ENCODE peak calls at places on chromosomes 1 and 21, in five cellular contexts. R is neuronal stem cell, C is H1, B is mesenchymal stem cell, U is trophoblast cell. E is an unnamed sample.

GRCh38 chr1:87212431-87213125 is 116.1 kb upstream of the LMO4 start:
- DNase-seq in R (no peak), C (no peak), B (no peak), U (no peak), E (no peak)

GRCh38 chr1:22708777-22709176 is 1.9 kb upstream of the EPHB2 start:
- DNase-seq in R (no peak), C (no peak), B (no peak), U (no peak), E (no peak)

GRCh38 chr1:32724678-32725594 is 22.4 kb upstream of the SYNC start:
- DNase-seq in R (no peak), C (no peak), B (peak), U (peak), E (peak)

GRCh38 chr1:53967409-53968124 is 21.4 kb downstream of the LRRC42 start:
- DNase-seq in R (no peak), C (no peak), B (no peak), U (no peak), E (no peak)

GRCh38 chr1:33985656-33986055 is 121.8 kb downstream of the HMGB4 start:
- DNase-seq in R (no peak), C (no peak), B (no peak), U (no peak), E (no peak)

GRCh38 chr21:40717008-40717407 is 129.9 kb downstream of the DSCAM start:
- DNase-seq in R (no peak), C (no peak), B (no peak), U (no peak), E (no peak)

GRCh38 chr1:208231929-208232360 is 12.2 kb downstream of the PLXNA2 start:
- DNase-seq in R (no peak), C (no peak), B (peak), U (no peak), E (no peak)

GRCh38 chr1:205983925-205984725 is 19.1 kb downstream of the RAB7B start:
- DNase-seq in R (peak), C (no peak), B (peak), U (peak), E (peak)

GRCh38 chr1:42684139-42684538 is 1.9 kb downstream of the YBX1 start:
- DNase-seq in R (no peak), C (no peak), B (peak), U (no peak), E (no peak)

GRCh38 chr1:35832515-35832914 is 24.7 kb downstream of the AGO4 start:
- DNase-seq in R (no peak), C (no peak), B (no peak), U (no peak), E (no peak)

GRCh38 chr1:218472885-218473284 is 127.7 kb downstream of the TGFB2 start:
- DNase-seq in R (no peak), C (no peak), B (no peak), U (no peak), E (no peak)

GRCh38 chr21:45112371-45112770 is 38.0 kb downstream of the ADARB1 start:
- DNase-seq in R (no peak), C (no peak), B (no peak), U (no peak), E (no peak)

GRCh38 chr1:92948071-92948470 is 13.2 kb downstream of the DIPK1A start:
- DNase-seq in R (no peak), C (no peak), B (no peak), U (no peak), E (no peak)

GRCh38 chr1:240031414-240031813 is 60.3 kb upstream of the FMN2 start:
- DNase-seq in R (no peak), C (no peak), B (peak), U (no peak), E (no peak)

GRCh38 chr21:26881504-26882228 is 36.5 kb upstream of the ADAMTS1 start:
- DNase-seq in R (peak), C (no peak), B (peak), U (no peak), E (no peak)

GRCh38 chr21:34536820-34537219 is 24.8 kb upstream of the KCNE1 start:
- DNase-seq in R (no peak), C (no peak), B (peak), U (peak), E (no peak)

GRCh38 chr1:206544562-206545257 is 37.4 kb downstream of the RASSF5 start:
- DNase-seq in R (peak), C (peak), B (peak), U (peak), E (peak)

GRCh38 chr1:154344977-154345837 is 19.9 kb downstream of the ATP8B2 start:
- DNase-seq in R (no peak), C (no peak), B (peak), U (no peak), E (peak)

GRCh38 chr1:245475116-245475515 is 320.3 kb downstream of the KIF26B start:
- DNase-seq in R (no peak), C (no peak), B (peak), U (no peak), E (no peak)

GRCh38 chr1:215444715-215445414 is 122.2 kb upstream of the KCTD3 start:
- DNase-seq in R (no peak), C (no peak), B (no peak), U (no peak), E (no peak)

GRCh38 chr1:154743536-154744036 is 126.5 kb downstream of the KCNN3 start:
- DNase-seq in R (no peak), C (no peak), B (no peak), U (no peak), E (no peak)

GRCh38 chr1:109158433-109158832 is 44.5 kb downstream of the ELAPOR1 start:
- DNase-seq in R (no peak), C (no peak), B (no peak), U (no peak), E (no peak)

GRCh38 chr21:39630191-39630591 is 17.5 kb downstream of the B3GALT5 start:
- DNase-seq in R (no peak), C (no peak), B (peak), U (no peak), E (no peak)

GRCh38 chr1:108817016-108817415 is 39.9 kb downstream of the AKNAD1 start:
- DNase-seq in R (no peak), C (no peak), B (peak), U (no peak), E (no peak)

GRCh38 chr1:156806512-156807440 is 9.9 kb downstream of the SH2D2A start:
- DNase-seq in R (no peak), C (no peak), B (no peak), U (no peak), E (no peak)

GRCh38 chr1:244397086-244397485 is 54.6 kb downstream of the ADSS2 start:
- DNase-seq in R (no peak), C (no peak), B (no peak), U (no peak), E (no peak)

GRCh38 chr1:8822383-8823294 is 5.2 kb upstream of the RERE start:
- DNase-seq in R (no peak), C (no peak), B (peak), U (no peak), E (no peak)

GRCh38 chr1:16440150-16440479 is 409 bp upstream of the NECAP2 start:
- DNase-seq in R (no peak), C (no peak), B (no peak), U (no peak), E (no peak)

GRCh38 chr1:23449918-23450317 is 25.4 kb upstream of the TCEA3 start:
- DNase-seq in R (no peak), C (no peak), B (no peak), U (peak), E (no peak)

GRCh38 chr1:91121366-91121765 is 99.5 kb upstream of the ZNF644 start:
- DNase-seq in R (no peak), C (no peak), B (no peak), U (peak), E (no peak)

GRCh38 chr1:183098349-183098748 is 75.1 kb downstream of the LAMC1 start:
- DNase-seq in R (no peak), C (no peak), B (no peak), U (no peak), E (no peak)

GRCh38 chr21:45004481-45005263 is 64.8 kb downstream of the SLX9 start:
- DNase-seq in R (no peak), C (no peak), B (no peak), U (peak), E (no peak)

GRCh38 chr1:27011976-27012563 is 580 bp downstream of the TENT5B start:
- DNase-seq in R (no peak), C (no peak), B (no peak), U (no peak), E (no peak)

GRCh38 chr1:34013958-34014737 is 150.3 kb downstream of the HMGB4 start:
- DNase-seq in R (peak), C (peak), B (no peak), U (no peak), E (peak)

GRCh38 chr1:1613509-1614082 is 1.7 kb upstream of the MIB2 start:
- DNase-seq in R (no peak), C (no peak), B (no peak), U (no peak), E (no peak)
- H3K14ac ChIP-seq in R (no peak), C (no peak), B (no peak), U (no peak), E (no peak)

DNA sequence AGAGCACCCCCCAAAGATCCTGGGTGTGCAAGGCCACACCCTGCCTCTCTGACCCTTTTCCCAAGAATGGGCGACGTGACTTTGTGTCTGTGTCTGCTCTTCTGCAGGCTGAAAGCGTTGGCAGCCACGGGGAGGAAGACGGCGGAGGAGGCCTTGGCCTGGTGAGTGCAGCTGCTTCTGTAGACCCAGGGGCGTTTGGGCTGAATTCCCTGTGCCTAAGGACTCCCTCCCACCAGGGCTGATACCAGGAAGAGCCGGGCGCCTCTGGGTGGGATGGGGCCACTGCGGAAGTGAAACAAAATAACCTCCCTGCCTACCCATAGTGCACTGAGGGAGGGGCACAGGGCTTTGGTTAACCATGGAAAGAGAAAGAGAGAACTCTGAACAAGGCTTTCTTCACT is 2.5 kb downstream of the UBASH3A start:
- DNase-seq in R (no peak), C (no peak), B (no peak), U (no peak), E (no peak)
- H2BK12ac ChIP-seq in R (no peak), C (no peak), B (no peak), U (no peak), E (no peak)

GRCh38 chr1:12460121-12460520 is 157.9 kb downstream of the DHRS3 start:
- DNase-seq in R (no peak), C (no peak), B (no peak), U (no peak), E (no peak)
- H3K14ac ChIP-seq in R (no peak), C (no peak), B (no peak), U (no peak), E (no peak)

GRCh38 chr21:33024278-33025103 is 1.2 kb upstream of the OLIG2 start:
- DNase-seq in R (no peak), C (no peak), B (no peak), U (no peak), E (peak)
- H2BK12ac ChIP-seq in R (no peak), C (peak), B (no peak), U (no peak), E (no peak)

GRCh38 chr1:223771469-223771813 is 59.1 kb downstream of the CAPN2 start:
- DNase-seq in R (no peak), C (no peak), B (no peak), U (no peak), E (peak)
- H3K14ac ChIP-seq in R (no peak), C (no peak), B (no peak), U (no peak), E (no peak)

DNA sequence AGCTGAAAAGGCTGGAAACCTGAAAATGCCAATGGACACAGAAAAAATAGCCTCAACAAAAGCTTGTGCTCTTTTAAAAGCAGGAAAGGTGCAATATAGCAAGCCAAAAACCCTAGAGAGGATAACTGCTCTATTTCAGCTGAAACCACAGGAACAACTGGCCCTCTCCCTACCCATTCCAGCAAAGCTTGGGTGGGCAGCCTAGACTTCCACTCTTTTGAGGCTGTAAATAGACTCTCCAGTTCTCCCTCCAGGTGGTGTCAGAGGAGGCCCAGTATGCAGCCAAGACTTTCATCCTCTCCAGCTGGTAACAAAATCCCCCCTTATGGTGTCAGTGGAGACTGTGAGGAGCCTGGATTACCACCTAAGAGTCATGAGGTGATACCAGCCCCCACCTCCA is 206.9 kb upstream of the PLD5 start:
- DNase-seq in R (no peak), C (no peak), B (no peak), U (no peak), E (no peak)
- H2BK12ac ChIP-seq in R (no peak), C (no peak), B (no peak), U (no peak), E (no peak)

GRCh38 chr1:67894981-67895735 is 61.9 kb upstream of the GNG12 start:
- DNase-seq in R (no peak), C (no peak), B (no peak), U (no peak), E (no peak)
- H3K14ac ChIP-seq in R (no peak), C (no peak), B (no peak), U (no peak), E (no peak)